ENCODE peak calls at places on chromosomes 7 and 10, in five cellular contexts. K is H1, T is K562, R is HepG2, A is GM12878. X is an unnamed sample.

GRCh38 chr10:101828734-101829551 is 10.7 kb upstream of the OGA start:
- DNase-seq in A (no peak), T (peak; percentile 2), K (no peak), R (no peak), X (no peak)

GRCh38 chr10:71246591-71247143 is 34.3 kb downstream of the UNC5B start:
- DNase-seq in T (peak; percentile 39), R (no peak), A (no peak), K (no peak), X (no peak)

GRCh38 chr7:106824458-106824857 is 40.6 kb upstream of the PIK3CG start:
- DNase-seq in R (no peak), T (no peak), K (no peak), A (no peak), X (no peak)

GRCh38 chr7:151754142-151754590 is 122.7 kb downstream of the PRKAG2 start:
- DNase-seq in T (peak; percentile 77), A (no peak), K (peak; percentile 86), R (peak; percentile 89), X (peak; percentile 85)

GRCh38 chr7:111429781-111430180 is 132.5 kb downstream of the IMMP2L start:
- DNase-seq in R (no peak), K (no peak), T (no peak), A (no peak), X (no peak)

GRCh38 chr10:10526846-10527245 is 490.8 kb upstream of the CELF2 start:
- DNase-seq in K (no peak), T (no peak), R (no peak), A (no peak), X (no peak)

GRCh38 chr7:136950331-136950730 is 81.9 kb downstream of the CHRM2 start:
- DNase-seq in K (no peak), A (no peak), T (no peak), R (no peak), X (no peak)

GRCh38 chr7:3289996-3290395 is 11.1 kb upstream of the SDK1 start:
- DNase-seq in T (no peak), A (no peak), R (no peak), K (no peak), X (no peak)

GRCh38 chr7:114986805-114987204 is 64.9 kb downstream of the MDFIC start:
- DNase-seq in R (no peak), K (no peak), A (no peak), T (no peak), X (no peak)

GRCh38 chr7:69114374-69114773 is 483.9 kb upstream of the AUTS2 start:
- DNase-seq in A (no peak), T (no peak), K (no peak), R (no peak), X (no peak)

GRCh38 chr7:437293-438280 is 82.1 kb downstream of the PDGFA start:
- DNase-seq in K (peak; percentile 51), R (no peak), A (no peak), T (no peak), X (no peak)

GRCh38 chr7:131959106-131959812 is 402.8 kb upstream of the PODXL start:
- DNase-seq in T (no peak), A (no peak), R (no peak), K (no peak), X (no peak)

GRCh38 chr10:80491251-80492102 is 37.4 kb downstream of the TSPAN14 start:
- DNase-seq in A (no peak), T (no peak), R (peak; percentile 84), K (no peak), X (no peak)

GRCh38 chr7:108094375-108094774 is 35.8 kb downstream of the LAMB4 start:
- DNase-seq in T (no peak), A (no peak), R (no peak), K (no peak), X (no peak)

GRCh38 chr7:36165802-36166201 is 12.7 kb downstream of the EEPD1 start:
- DNase-seq in R (no peak), K (no peak), T (no peak), A (no peak), X (no peak)

GRCh38 chr7:132080967-132081668 is 495.2 kb downstream of the PLXNA4 start:
- DNase-seq in K (no peak), A (no peak), T (no peak), R (no peak), X (no peak)

GRCh38 chr10:122986340-122986739 is 6.1 kb downstream of the PSTK start:
- DNase-seq in T (no peak), R (no peak), A (no peak), K (no peak), X (no peak)

GRCh38 chr7:36005286-36005685 is 147.8 kb upstream of the EEPD1 start:
- DNase-seq in K (no peak), A (no peak), T (no peak), R (no peak), X (no peak)

GRCh38 chr10:9230625-9231024 is 1176.1 kb downstream of the GATA3 start:
- DNase-seq in R (no peak), A (no peak), T (no peak), K (no peak), X (no peak)

GRCh38 chr10:101146392-101147251 is 15.5 kb downstream of the TLX1 start:
- DNase-seq in R (no peak), A (no peak), T (no peak), K (peak; percentile 71), X (peak; percentile 44)

GRCh38 chr7:47361746-47362215 is 220.1 kb downstream of the TNS3 start:
- DNase-seq in A (peak; percentile 12), R (no peak), T (no peak), K (no peak), X (no peak)

GRCh38 chr10:132418520-132419416 is 21.8 kb downstream of the PWWP2B start:
- DNase-seq in K (no peak), A (no peak), T (peak; percentile 11), R (no peak), X (peak; percentile 83)

GRCh38 chr10:109866168-109866994 is 56.9 kb downstream of the XPNPEP1 start:
- DNase-seq in R (no peak), A (no peak), T (peak; percentile 17), K (no peak), X (no peak)

GRCh38 chr7:29853072-29853471 is 46.8 kb downstream of the WIPF3 start:
- DNase-seq in R (no peak), A (no peak), K (no peak), T (no peak), X (no peak)

GRCh38 chr10:94358480-94358879 is 4.3 kb downstream of the NOC3L start:
- DNase-seq in T (no peak), A (no peak), R (peak; percentile 9), K (no peak), X (no peak)

GRCh38 chr7:39304683-39305405 is 261.4 kb upstream of the YAE1 start:
- DNase-seq in A (no peak), K (no peak), T (no peak), R (no peak), X (no peak)

GRCh38 chr7:130650616-130651015 is 17.9 kb downstream of the COPG2 start:
- DNase-seq in R (no peak), T (no peak), A (no peak), K (no peak), X (no peak)

GRCh38 chr10:11197266-11197712 is 179.6 kb downstream of the CELF2 start:
- DNase-seq in A (peak; percentile 79), R (no peak), K (no peak), T (no peak), X (no peak)

GRCh38 chr7:80165177-80165576 is 30.5 kb downstream of the GNAI1 start:
- DNase-seq in T (no peak), K (no peak), R (no peak), A (no peak), X (no peak)

DNA sequence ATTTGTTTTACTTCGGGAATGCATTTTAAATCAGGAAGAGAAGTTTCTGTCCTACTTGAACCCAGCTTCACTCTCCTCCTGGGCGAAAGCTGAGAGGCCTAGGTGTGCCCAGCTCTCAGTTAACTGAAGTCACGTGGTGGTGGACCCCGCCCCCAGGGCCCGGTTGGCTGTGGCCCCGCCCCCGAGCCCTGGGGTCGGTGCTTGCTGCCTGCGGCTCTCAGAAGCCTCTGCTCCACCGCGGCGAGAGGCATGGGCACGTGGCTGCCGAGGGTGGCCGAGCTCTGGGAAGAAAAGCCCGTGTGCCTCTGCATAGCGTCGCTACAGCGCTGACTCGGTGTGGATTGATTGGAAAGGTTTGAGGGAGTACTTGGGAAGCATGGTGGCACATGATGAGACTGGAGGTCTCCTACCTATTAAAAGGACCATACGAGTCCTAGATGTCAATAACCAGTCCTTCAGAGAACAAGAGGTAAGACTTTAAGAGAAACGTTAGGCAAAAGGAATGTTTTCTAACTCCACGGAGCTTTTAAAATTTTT is 34.1 kb downstream of the NET1 start:
- DNase-seq in T (peak; percentile 97), A (no peak), K (peak; percentile 97), R (peak; percentile 89), X (peak; percentile 95)
- TF ChIP-seq ATF2 in T (no peak), A (no peak), K (no peak), R (peak; percentile 87), X (no peak)

GRCh38 chr10:75498866-75499265 is 67.4 kb downstream of the LRMDA start:
- DNase-seq in K (no peak), A (no peak), T (no peak), R (no peak), X (no peak)
- TF ChIP-seq MAX in K (no peak), A (no peak), T (no peak), R (no peak), X (no peak)

GRCh38 chr7:55573234-55573504 is 867 bp upstream of the VOPP1 start:
- DNase-seq in K (no peak), T (no peak), A (no peak), R (no peak), X (no peak)

GRCh38 chr7:55572378-55573233 is at the start of gene VOPP1:
- DNase-seq in A (no peak), T (peak; percentile 95), K (peak; percentile 79), R (peak; percentile 35), X (peak; percentile 69)

GRCh38 chr7:55570939-55571338 is 1.4 kb downstream of the VOPP1 start:
- DNase-seq in A (no peak), K (no peak), T (no peak), R (peak; percentile 16), X (no peak)

GRCh38 chr7:55570218-55570873 is 2.0 kb downstream of the VOPP1 start:
- DNase-seq in R (no peak), A (no peak), T (no peak), K (no peak), X (no peak)

DNA sequence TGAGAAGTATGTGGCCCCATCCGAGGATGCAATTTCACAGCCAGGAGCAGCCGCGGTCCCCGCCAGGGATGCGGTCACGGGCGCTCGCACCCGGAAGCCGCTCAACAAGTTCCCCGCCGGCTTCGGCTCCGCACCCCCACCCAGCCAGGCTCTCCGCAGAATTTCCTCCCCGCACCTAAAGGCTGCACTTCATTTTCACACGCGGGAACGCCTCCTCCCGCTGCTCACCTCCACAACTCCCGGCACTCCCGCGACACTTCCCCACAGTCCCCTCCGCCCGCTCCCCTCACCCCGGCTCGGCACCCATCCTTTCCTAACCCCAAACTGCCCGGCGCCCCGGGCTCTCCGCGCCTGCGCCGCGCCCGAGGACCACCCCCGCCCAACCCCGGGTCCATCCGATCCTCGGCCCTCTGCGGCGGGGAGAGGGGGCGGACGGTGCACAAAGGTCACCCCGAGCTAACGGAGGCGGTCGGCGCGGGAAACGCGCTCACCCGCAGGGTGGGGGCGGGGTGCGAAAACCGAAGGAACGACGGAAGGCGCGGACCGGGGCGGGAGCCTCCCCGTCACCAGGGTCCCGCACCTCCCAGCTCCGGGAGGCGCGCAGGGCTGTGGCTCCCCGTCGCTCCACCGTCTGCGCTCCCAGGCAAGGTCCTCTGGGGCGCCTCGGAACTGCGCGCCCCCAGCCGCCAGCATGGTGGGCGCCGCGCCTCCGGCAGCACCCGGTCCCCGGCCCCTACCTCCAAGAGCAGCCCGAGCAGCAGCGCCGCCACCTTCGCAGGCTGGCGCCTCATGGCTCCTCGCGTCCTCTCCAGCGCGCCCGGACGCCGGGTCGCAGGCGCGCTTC is 546 bp downstream of the VOPP1 start:
- DNase-seq in R (peak; percentile 34), T (peak; percentile 81), A (no peak), K (peak; percentile 79), X (peak; percentile 57)
- TF ChIP-seq ATF2 in R (no peak), T (no peak), A (no peak), K (no peak), X (no peak)

GRCh38 chr10:30857803-30858202 is 173.9 kb downstream of the ZNF438 start:
- DNase-seq in A (no peak), R (no peak), K (no peak), T (no peak), X (no peak)
- TF ChIP-seq MAX in A (no peak), R (no peak), K (no peak), T (no peak), X (no peak)